ENCODE peak calls at places on chromosomes 4 and X, in six cellular contexts. K is mesendoderm, D is ovary, N is GM12878, Y is IMR-90, X is pancreas. A is an unnamed sample. For H3K4me1, the result is how much of the 10 kb centered on the place peaks cover.

GRCh38 chrX:41781500-41781899 is 57.5 kb downstream of the GPR82 start:
- DNase-seq in D (no peak), X (no peak), N (no peak), K (peak), Y (peak), A (no peak)

GRCh38 chr4:11424000-11424399 is 4.7 kb downstream of the HS3ST1 start:
- DNase-seq in K (peak), X (no peak), Y (peak), N (no peak), D (peak), A (no peak)

GRCh38 chr4:1683371-1683902 is 676 bp downstream of the FAM53A start:
- DNase-seq in X (peak), K (peak), Y (peak), D (no peak), N (no peak), A (peak)

GRCh38 chr4:41878170-41878941 is 56.9 kb upstream of the TMEM33 start:
- DNase-seq in N (no peak), K (no peak), D (no peak), Y (no peak), X (no peak), A (no peak)

GRCh38 chrX:110671068-110671803 is 124.4 kb downstream of the CHRDL1 start:
- DNase-seq in D (no peak), Y (no peak), K (peak), X (no peak), N (peak), A (no peak)

GRCh38 chr4:22339491-22339890 is 176.4 kb downstream of the ADGRA3 start:
- DNase-seq in Y (no peak), D (no peak), N (no peak), X (no peak), K (no peak), A (no peak)

GRCh38 chr4:75881476-75881875 is 20.8 kb downstream of the PPEF2 start:
- DNase-seq in K (no peak), Y (no peak), X (no peak), D (no peak), N (no peak), A (no peak)

GRCh38 chr4:36316544-36317082 is 35.2 kb downstream of the DTHD1 start:
- DNase-seq in X (no peak), Y (peak), N (no peak), D (no peak), K (no peak), A (no peak)

GRCh38 chr4:120557372-120557771 is 365.2 kb downstream of the PRDM5 start:
- DNase-seq in X (no peak), D (no peak), K (peak), Y (peak), N (no peak), A (no peak)

GRCh38 chrX:97529801-97530200 is 646.1 kb downstream of the RPA4 start:
- DNase-seq in D (no peak), Y (peak), K (no peak), X (no peak), N (no peak), A (no peak)

GRCh38 chrX:97527725-97528124 is 644.0 kb downstream of the RPA4 start:
- DNase-seq in X (no peak), K (no peak), D (no peak), N (no peak), Y (no peak), A (no peak)

GRCh38 chrX:97525981-97526380 is 642.3 kb downstream of the RPA4 start:
- DNase-seq in D (no peak), K (no peak), N (no peak), X (no peak), Y (no peak), A (no peak)

DNA sequence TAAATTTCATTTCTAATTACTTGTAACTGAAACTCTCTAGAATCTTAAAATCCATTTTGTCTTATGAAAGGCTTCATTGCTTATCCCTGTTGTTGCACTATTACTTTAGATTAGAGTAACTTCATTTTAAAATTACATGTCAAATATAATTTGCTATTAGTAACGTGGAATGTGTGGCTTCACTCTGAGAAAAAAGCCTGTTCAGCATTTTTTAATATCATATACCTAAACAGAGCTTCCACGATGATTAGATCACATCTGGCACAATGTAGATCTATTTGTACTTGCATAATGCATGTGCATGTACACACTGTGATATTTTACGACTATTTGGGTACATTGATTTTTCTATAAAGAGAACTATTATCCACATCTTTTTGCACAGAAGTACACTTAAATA is 648.1 kb downstream of the RPA4 start:
- DNase-seq in N (no peak), D (no peak), Y (no peak), X (no peak), K (no peak), A (no peak)
- H3K27ac ChIP-seq in N (no peak), D (no peak), Y (no peak), X (no peak), K (no peak), A (no peak)

GRCh38 chr4:119011607-119011988 is 122.9 kb downstream of the SYNPO2 start:
- DNase-seq in X (no peak), D (no peak), Y (no peak), N (no peak), K (no peak), A (no peak)
- H3K4me1 ChIP-seq in X (under half), D (under half), Y (under half), N (under half), K (under half), A (under half)

DNA sequence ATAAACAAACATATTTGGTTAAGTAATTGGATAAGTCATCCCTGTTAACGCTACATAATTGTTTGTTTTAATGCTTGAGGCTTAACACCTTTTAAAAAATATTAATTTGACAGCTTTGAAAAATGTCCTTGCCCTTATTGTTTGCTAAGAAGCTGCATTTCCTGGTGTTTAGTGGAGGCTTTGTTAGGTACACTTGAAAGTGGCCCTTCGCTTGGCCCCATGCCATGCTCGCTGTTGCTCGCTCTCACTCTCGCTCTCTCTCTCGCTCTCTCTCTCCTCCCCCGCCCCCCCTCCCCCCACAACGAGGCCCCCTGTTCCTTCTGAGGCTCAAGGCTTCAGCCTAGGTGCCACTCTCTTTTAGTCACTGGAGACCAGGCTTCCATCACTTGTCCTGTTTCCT is 139.6 kb downstream of the DCLK2 start:
- DNase-seq in X (no peak), N (no peak), K (no peak), D (no peak), Y (no peak), A (no peak)
- H3K27ac ChIP-seq in X (no peak), N (no peak), K (no peak), D (no peak), Y (no peak), A (no peak)

GRCh38 chr4:89992744-89993143 is 98.1 kb downstream of the MMRN1 start:
- DNase-seq in D (no peak), Y (no peak), X (no peak), N (no peak), K (no peak), A (no peak)
- H3K4me1 ChIP-seq in D (under half), Y (under half), X (under half), N (under half), K (under half), A (under half)

GRCh38 chrX:78133561-78133960 is 5.9 kb downstream of the TAF9B start:
- DNase-seq in Y (no peak), X (no peak), D (no peak), N (no peak), K (no peak), A (no peak)

GRCh38 chrX:78140206-78140605 is 756 bp upstream of the TAF9B start:
- DNase-seq in K (no peak), Y (no peak), D (peak), X (no peak), N (no peak), A (no peak)

DNA sequence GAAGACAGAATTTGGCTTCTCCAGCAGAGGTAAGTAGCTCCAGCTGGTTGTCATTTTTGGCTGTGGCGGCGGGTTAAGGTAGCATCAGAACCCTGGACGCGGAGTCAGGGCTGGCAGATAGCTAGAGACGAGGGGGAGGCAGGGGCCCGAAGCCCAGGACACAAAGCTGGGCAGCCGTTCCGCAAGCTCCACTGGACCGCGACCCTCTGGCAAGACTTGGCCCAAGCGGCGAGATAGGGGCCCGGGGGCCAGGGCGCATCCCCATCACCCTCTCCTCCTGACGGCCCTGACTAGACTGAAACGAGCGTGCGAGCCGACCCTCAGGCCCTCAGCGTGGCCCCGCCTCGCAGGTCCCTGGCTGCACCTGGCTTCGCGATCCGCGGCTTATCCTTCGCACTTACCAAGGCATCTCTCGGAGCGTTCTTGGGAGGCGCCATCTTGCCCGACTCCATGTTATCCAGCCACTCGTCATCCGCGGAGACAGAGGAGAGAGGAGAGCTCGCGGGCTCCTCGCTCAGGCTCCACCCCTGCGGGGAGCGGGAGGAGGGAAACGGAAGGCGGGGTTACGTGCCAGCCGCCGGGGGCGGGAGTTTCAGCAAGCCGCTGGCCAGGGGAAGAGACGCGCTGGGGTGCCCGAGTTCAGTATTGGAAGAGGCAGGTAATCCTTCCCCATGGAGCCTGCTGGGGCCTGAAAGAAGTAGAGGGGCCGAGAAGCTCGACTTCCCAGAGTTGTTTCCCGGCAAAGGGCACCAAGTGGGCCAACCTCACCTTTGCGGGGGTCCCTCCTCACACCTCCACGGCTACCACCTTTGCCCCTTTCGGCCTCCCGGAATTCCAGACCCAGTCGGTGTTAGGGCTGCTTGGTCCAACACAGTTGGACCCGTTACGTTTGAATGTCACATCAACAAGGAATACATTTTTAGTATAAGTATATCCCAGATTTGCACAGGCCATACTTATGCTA is at the start of gene TAF9B:
- DNase-seq in N (peak), K (peak), D (peak), X (peak), Y (peak), A (peak)
- H3K27ac ChIP-seq in N (peak), K (no peak), D (peak), X (peak), Y (peak), A (peak)

DNA sequence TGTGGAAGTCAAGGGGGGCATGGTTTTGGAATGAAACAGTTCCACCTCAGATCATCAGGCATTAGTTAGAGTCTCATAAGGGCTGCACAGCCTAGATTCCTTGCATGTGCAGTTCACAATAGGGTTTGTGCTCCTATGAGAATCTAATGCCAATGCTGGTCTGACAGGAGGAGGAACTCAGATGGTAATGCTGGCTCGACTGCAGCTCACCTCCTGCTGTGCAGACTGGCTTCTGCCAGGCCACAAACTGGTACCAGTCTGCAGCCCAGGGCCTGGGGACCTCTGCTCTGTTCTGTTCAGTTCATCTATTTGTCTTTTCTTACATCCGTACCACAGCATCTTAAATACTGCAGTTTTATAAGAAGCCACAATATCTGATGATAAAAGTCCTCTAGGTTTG is 12.2 kb upstream of the MSL3 start:
- DNase-seq in D (no peak), N (no peak), X (no peak), K (no peak), Y (no peak), A (no peak)
- H3K4me1 ChIP-seq in D (under half), N (under half), X (under half), K (under half), Y (under half), A (under half)

GRCh38 chr4:182556576-182556975 is 313.4 kb downstream of the TENM3 start:
- DNase-seq in Y (peak), X (no peak), N (no peak), K (peak), D (no peak), A (no peak)
- H3K27ac ChIP-seq in Y (peak), X (no peak), N (no peak), K (no peak), D (no peak), A (no peak)

A was measured in CD8-positive, alpha-beta T cell.